ENCODE peak calls at places on chromosomes 4 and X, in six cellular contexts. One of them, this sample, is unnamed.

GRCh38 chr4:15714616-15715015 is 11.8 kb downstream of the BST1 start:
- DNase-seq in neuronal stem cell: no peak
- DNase-seq in IMR-90: peak
- DNase-seq in H1: no peak
- DNase-seq in mesenchymal stem cell: peak
- DNase-seq in trophoblast cell: no peak
- DNase-seq in this sample: no peak

GRCh38 chrX:46554942-46555341 is 9.7 kb upstream of the ZNF674 start:
- DNase-seq in neuronal stem cell: no peak
- DNase-seq in IMR-90: peak
- DNase-seq in H1: no peak
- DNase-seq in mesenchymal stem cell: peak
- DNase-seq in trophoblast cell: peak
- DNase-seq in this sample: no peak

GRCh38 chr4:125313497-125313896 is 1.3 kb upstream of the FAT4 start:
- DNase-seq in neuronal stem cell: peak
- DNase-seq in IMR-90: peak
- DNase-seq in H1: no peak
- DNase-seq in mesenchymal stem cell: peak
- DNase-seq in trophoblast cell: peak
- DNase-seq in this sample: peak

GRCh38 chrX:93538575-93538974 is 134.8 kb downstream of the NAP1L3 start:
- DNase-seq in neuronal stem cell: no peak
- DNase-seq in IMR-90: no peak
- DNase-seq in H1: no peak
- DNase-seq in mesenchymal stem cell: no peak
- DNase-seq in trophoblast cell: peak
- DNase-seq in this sample: peak

GRCh38 chrX:47321386-47321785 is 49.0 kb upstream of the ZNF157 start:
- DNase-seq in neuronal stem cell: peak
- DNase-seq in IMR-90: peak
- DNase-seq in H1: peak
- DNase-seq in mesenchymal stem cell: peak
- DNase-seq in trophoblast cell: peak
- DNase-seq in this sample: peak

GRCh38 chrX:110399497-110399896 is 40.8 kb downstream of the RTL9 start:
- DNase-seq in neuronal stem cell: no peak
- DNase-seq in IMR-90: no peak
- DNase-seq in H1: no peak
- DNase-seq in mesenchymal stem cell: no peak
- DNase-seq in trophoblast cell: no peak
- DNase-seq in this sample: no peak

GRCh38 chrX:152927858-152928760 is 30.2 kb downstream of the ZNF185 start:
- DNase-seq in neuronal stem cell: no peak
- DNase-seq in IMR-90: no peak
- DNase-seq in H1: no peak
- DNase-seq in mesenchymal stem cell: no peak
- DNase-seq in trophoblast cell: no peak
- DNase-seq in this sample: no peak

GRCh38 chr4:160481696-160482330 is 1378.9 kb downstream of the RAPGEF2 start:
- DNase-seq in neuronal stem cell: no peak
- DNase-seq in IMR-90: no peak
- DNase-seq in H1: no peak
- DNase-seq in mesenchymal stem cell: no peak
- DNase-seq in trophoblast cell: no peak
- DNase-seq in this sample: no peak

GRCh38 chrX:11890843-11891514 is 132.9 kb downstream of the MSL3 start:
- DNase-seq in neuronal stem cell: no peak
- DNase-seq in IMR-90: no peak
- DNase-seq in H1: no peak
- DNase-seq in mesenchymal stem cell: no peak
- DNase-seq in trophoblast cell: no peak
- DNase-seq in this sample: no peak

GRCh38 chrX:41086627-41086932 is 1.3 kb downstream of the USP9X start:
- DNase-seq in neuronal stem cell: no peak
- DNase-seq in IMR-90: no peak
- DNase-seq in H1: no peak
- DNase-seq in mesenchymal stem cell: no peak
- DNase-seq in trophoblast cell: no peak
- DNase-seq in this sample: no peak

GRCh38 chrX:105696870-105697269 is 125.5 kb upstream of the NRK start:
- DNase-seq in neuronal stem cell: no peak
- DNase-seq in IMR-90: no peak
- DNase-seq in H1: no peak
- DNase-seq in mesenchymal stem cell: no peak
- DNase-seq in trophoblast cell: no peak
- DNase-seq in this sample: no peak

GRCh38 chrX:97267376-97267775 is 383.7 kb downstream of the RPA4 start:
- DNase-seq in neuronal stem cell: no peak
- DNase-seq in IMR-90: peak
- DNase-seq in H1: no peak
- DNase-seq in mesenchymal stem cell: peak
- DNase-seq in trophoblast cell: no peak
- DNase-seq in this sample: no peak

GRCh38 chr4:40858946-40859345 is 109.2 kb downstream of the NSUN7 start:
- DNase-seq in neuronal stem cell: no peak
- DNase-seq in IMR-90: no peak
- DNase-seq in H1: no peak
- DNase-seq in mesenchymal stem cell: no peak
- DNase-seq in trophoblast cell: no peak
- DNase-seq in this sample: no peak

GRCh38 chr4:121243476-121243875 is 79.4 kb upstream of the TNIP3 start:
- DNase-seq in neuronal stem cell: no peak
- DNase-seq in IMR-90: peak
- DNase-seq in H1: no peak
- DNase-seq in mesenchymal stem cell: no peak
- DNase-seq in trophoblast cell: no peak
- DNase-seq in this sample: no peak

GRCh38 chrX:23803931-23804381 is 21.0 kb downstream of the SAT1 start:
- DNase-seq in neuronal stem cell: no peak
- DNase-seq in IMR-90: peak
- DNase-seq in H1: no peak
- DNase-seq in mesenchymal stem cell: peak
- DNase-seq in trophoblast cell: peak
- DNase-seq in this sample: no peak

GRCh38 chrX:47311857-47312774 is 58.3 kb upstream of the ZNF157 start:
- DNase-seq in neuronal stem cell: no peak
- DNase-seq in IMR-90: peak
- DNase-seq in H1: peak
- DNase-seq in mesenchymal stem cell: peak
- DNase-seq in trophoblast cell: peak
- DNase-seq in this sample: peak

GRCh38 chrX:25028726-25029125 is 13.0 kb upstream of the ARX start:
- DNase-seq in neuronal stem cell: no peak
- DNase-seq in IMR-90: peak
- DNase-seq in H1: no peak
- DNase-seq in mesenchymal stem cell: no peak
- DNase-seq in trophoblast cell: peak
- DNase-seq in this sample: no peak

GRCh38 chr4:107006218-107006617 is 29.9 kb downstream of the DKK2 start:
- DNase-seq in neuronal stem cell: no peak
- DNase-seq in IMR-90: no peak
- DNase-seq in H1: no peak
- DNase-seq in mesenchymal stem cell: no peak
- DNase-seq in trophoblast cell: no peak
- DNase-seq in this sample: no peak

GRCh38 chrX:53282313-53282712 is 929 bp upstream of the IQSEC2 start:
- DNase-seq in neuronal stem cell: no peak
- DNase-seq in IMR-90: no peak
- DNase-seq in H1: no peak
- DNase-seq in mesenchymal stem cell: no peak
- DNase-seq in trophoblast cell: no peak
- DNase-seq in this sample: no peak

GRCh38 chr4:64174247-64174882 is 234.9 kb downstream of the TECRL start:
- DNase-seq in neuronal stem cell: no peak
- DNase-seq in IMR-90: no peak
- DNase-seq in H1: no peak
- DNase-seq in mesenchymal stem cell: no peak
- DNase-seq in trophoblast cell: no peak
- DNase-seq in this sample: peak

GRCh38 chrX:80808160-80808735 is 1.4 kb downstream of the BRWD3 start:
- DNase-seq in neuronal stem cell: peak
- DNase-seq in IMR-90: peak
- DNase-seq in H1: peak
- DNase-seq in mesenchymal stem cell: peak
- DNase-seq in trophoblast cell: peak
- DNase-seq in this sample: peak

GRCh38 chr4:16818005-16818404 is 80.4 kb downstream of the LDB2 start:
- DNase-seq in neuronal stem cell: no peak
- DNase-seq in IMR-90: no peak
- DNase-seq in H1: peak
- DNase-seq in mesenchymal stem cell: no peak
- DNase-seq in trophoblast cell: no peak
- DNase-seq in this sample: peak

GRCh38 chr4:183360161-183360919 is 38.1 kb upstream of the CLDN24 start:
- DNase-seq in neuronal stem cell: no peak
- DNase-seq in IMR-90: peak
- DNase-seq in H1: no peak
- DNase-seq in mesenchymal stem cell: peak
- DNase-seq in trophoblast cell: no peak
- DNase-seq in this sample: peak

GRCh38 chr4:115215935-115216334 is 102.5 kb upstream of the NDST4 start:
- DNase-seq in neuronal stem cell: no peak
- DNase-seq in IMR-90: no peak
- DNase-seq in H1: no peak
- DNase-seq in mesenchymal stem cell: no peak
- DNase-seq in trophoblast cell: no peak
- DNase-seq in this sample: no peak

GRCh38 chrX:39670281-39670680 is 427.5 kb downstream of the BCOR start:
- DNase-seq in neuronal stem cell: no peak
- DNase-seq in IMR-90: no peak
- DNase-seq in H1: no peak
- DNase-seq in mesenchymal stem cell: no peak
- DNase-seq in trophoblast cell: peak
- DNase-seq in this sample: no peak

GRCh38 chrX:19593684-19594083 is 78.4 kb upstream of the MAP3K15 start:
- DNase-seq in neuronal stem cell: no peak
- DNase-seq in IMR-90: peak
- DNase-seq in H1: no peak
- DNase-seq in mesenchymal stem cell: peak
- DNase-seq in trophoblast cell: peak
- DNase-seq in this sample: peak

GRCh38 chr4:141530627-141531026 is 105.8 kb upstream of the IL15 start:
- DNase-seq in neuronal stem cell: no peak
- DNase-seq in IMR-90: peak
- DNase-seq in H1: no peak
- DNase-seq in mesenchymal stem cell: no peak
- DNase-seq in trophoblast cell: no peak
- DNase-seq in this sample: no peak

GRCh38 chr4:26520728-26521442 is 30.6 kb upstream of the CCKAR start:
- DNase-seq in neuronal stem cell: no peak
- DNase-seq in IMR-90: peak
- DNase-seq in H1: peak
- DNase-seq in mesenchymal stem cell: no peak
- DNase-seq in trophoblast cell: peak
- DNase-seq in this sample: no peak

GRCh38 chrX:9622128-9622527 is 143.5 kb downstream of the GPR143 start:
- DNase-seq in neuronal stem cell: no peak
- DNase-seq in IMR-90: no peak
- DNase-seq in H1: no peak
- DNase-seq in mesenchymal stem cell: no peak
- DNase-seq in trophoblast cell: no peak
- DNase-seq in this sample: no peak

GRCh38 chrX:40897768-40898167 is 162.4 kb upstream of the MED14 start:
- DNase-seq in neuronal stem cell: no peak
- DNase-seq in IMR-90: no peak
- DNase-seq in H1: no peak
- DNase-seq in mesenchymal stem cell: no peak
- DNase-seq in trophoblast cell: no peak
- DNase-seq in this sample: no peak

GRCh38 chr4:113103556-113103955 is 54.1 kb downstream of the ANK2 start:
- DNase-seq in neuronal stem cell: no peak
- DNase-seq in IMR-90: no peak
- DNase-seq in H1: no peak
- DNase-seq in mesenchymal stem cell: no peak
- DNase-seq in trophoblast cell: no peak
- DNase-seq in this sample: no peak

DNA sequence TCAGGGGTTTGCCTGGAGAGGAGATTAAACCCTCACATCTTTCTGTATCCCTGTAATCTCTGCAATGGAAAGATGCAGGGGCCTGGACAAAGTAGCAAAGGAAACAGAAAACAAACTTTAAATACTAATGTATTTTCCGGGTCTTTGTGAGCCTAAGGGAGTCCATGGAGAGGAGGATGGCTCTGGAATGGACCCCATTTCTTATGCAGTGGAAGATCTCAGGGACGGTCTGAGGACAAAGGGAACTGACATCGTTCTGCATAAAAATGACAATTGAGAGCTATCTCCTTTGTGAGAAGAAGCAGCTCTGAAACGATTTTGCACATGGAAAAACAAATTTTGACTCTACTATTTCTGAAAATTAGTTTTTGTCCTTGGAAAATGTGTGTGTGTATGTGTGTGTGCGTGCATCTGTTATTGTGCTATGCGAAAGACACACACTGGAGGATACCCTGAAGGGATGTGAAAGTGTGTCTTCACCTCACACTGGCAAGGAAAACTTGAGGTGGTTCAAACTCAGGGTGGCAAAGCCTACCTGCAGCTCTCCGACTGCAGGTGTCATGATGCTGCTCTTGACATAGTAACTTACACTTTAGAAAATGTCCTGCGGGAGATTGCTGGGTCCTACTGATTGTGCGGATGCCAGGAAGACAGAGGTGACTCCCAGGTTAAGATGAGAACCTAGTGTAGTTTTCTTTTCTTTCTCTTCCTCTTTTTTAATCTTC is 126.4 kb upstream of the JADE1 start:
- DNase-seq in neuronal stem cell: no peak
- DNase-seq in IMR-90: no peak
- DNase-seq in H1: peak
- DNase-seq in mesenchymal stem cell: no peak
- DNase-seq in trophoblast cell: no peak
- DNase-seq in this sample: no peak
- H2AK5ac ChIP-seq in neuronal stem cell: no peak
- H2AK5ac ChIP-seq in IMR-90: no peak
- H2AK5ac ChIP-seq in H1: peak
- H2AK5ac ChIP-seq in mesenchymal stem cell: no peak
- H2AK5ac ChIP-seq in trophoblast cell: no peak
- H2AK5ac ChIP-seq in this sample: no peak

GRCh38 chr4:82425478-82425877 is 4.8 kb downstream of the HNRNPDL start:
- DNase-seq in neuronal stem cell: no peak
- DNase-seq in IMR-90: no peak
- DNase-seq in H1: no peak
- DNase-seq in mesenchymal stem cell: no peak
- DNase-seq in trophoblast cell: no peak
- DNase-seq in this sample: no peak
- H3K4me3 ChIP-seq in neuronal stem cell: no peak
- H3K4me3 ChIP-seq in IMR-90: no peak
- H3K4me3 ChIP-seq in H1: no peak
- H3K4me3 ChIP-seq in mesenchymal stem cell: no peak
- H3K4me3 ChIP-seq in trophoblast cell: no peak
- H3K4me3 ChIP-seq in this sample: no peak

GRCh38 chrX:17861496-17862011 is 456 bp upstream of the RAI2 start:
- DNase-seq in neuronal stem cell: no peak
- DNase-seq in IMR-90: no peak
- DNase-seq in H1: no peak
- DNase-seq in mesenchymal stem cell: no peak
- DNase-seq in trophoblast cell: no peak
- DNase-seq in this sample: no peak
- H3K27ac ChIP-seq in neuronal stem cell: no peak
- H3K27ac ChIP-seq in IMR-90: no peak
- H3K27ac ChIP-seq in H1: no peak
- H3K27ac ChIP-seq in mesenchymal stem cell: no peak
- H3K27ac ChIP-seq in trophoblast cell: no peak
- H3K27ac ChIP-seq in this sample: no peak

GRCh38 chr4:122796801-122797404 is 29.7 kb upstream of the FGF2 start:
- DNase-seq in neuronal stem cell: no peak
- DNase-seq in IMR-90: peak
- DNase-seq in H1: peak
- DNase-seq in mesenchymal stem cell: no peak
- DNase-seq in trophoblast cell: no peak
- DNase-seq in this sample: peak
- H2AK5ac ChIP-seq in neuronal stem cell: no peak
- H2AK5ac ChIP-seq in IMR-90: peak
- H2AK5ac ChIP-seq in H1: peak
- H2AK5ac ChIP-seq in mesenchymal stem cell: peak
- H2AK5ac ChIP-seq in trophoblast cell: no peak
- H2AK5ac ChIP-seq in this sample: no peak